ENCODE peak calls at places on chromosomes 6 and 20, in six cellular contexts. X, G, Y, B, L and U are unnamed samples. For H3K27me3, the result is how much of the 10 kb centered on the place peaks cover.

GRCh38 chr6:96926425-96926824 is 1.9 kb downstream of the KLHL32 start:
- DNase-seq in Y (no peak), L (no peak), G (no peak), X (no peak), B (peak), U (no peak)

GRCh38 chr6:163324326-163324927 is 90.1 kb upstream of the QKI start:
- DNase-seq in L (no peak), G (no peak), B (no peak), Y (no peak), X (no peak), U (no peak)

GRCh38 chr6:118963003-118963402 is 28.0 kb upstream of the MCM9 start:
- DNase-seq in X (no peak), L (no peak), Y (no peak), B (no peak), G (no peak), U (no peak)

GRCh38 chr6:3530515-3530914 is 73.7 kb upstream of the SLC22A23 start:
- DNase-seq in G (no peak), Y (no peak), B (no peak), L (no peak), X (no peak), U (no peak)

GRCh38 chr20:53408728-53409157 is 184.9 kb downstream of the ZNF217 start:
- DNase-seq in B (no peak), X (no peak), G (no peak), Y (no peak), L (no peak), U (no peak)

GRCh38 chr6:105380634-105381033 is 22.2 kb downstream of the PREP start:
- DNase-seq in B (no peak), L (no peak), Y (no peak), X (no peak), G (no peak), U (no peak)

GRCh38 chr20:35146299-35146921 is 726 bp downstream of the EDEM2 start:
- DNase-seq in G (no peak), Y (no peak), B (peak), L (peak), X (no peak), U (peak)

GRCh38 chr20:5222919-5223634 is 93.7 kb downstream of the PROKR2 start:
- DNase-seq in Y (peak), B (peak), G (peak), X (no peak), L (no peak), U (peak)

GRCh38 chr6:33958208-33958862 is 154.5 kb upstream of the MLN start:
- DNase-seq in G (no peak), B (peak), Y (no peak), X (no peak), L (peak), U (peak)

GRCh38 chr6:31782126-31782941 is 5.2 kb upstream of the VWA7 start:
- DNase-seq in X (no peak), Y (no peak), L (no peak), B (no peak), G (no peak), U (no peak)

GRCh38 chr6:87660226-87660886 is 41.7 kb downstream of the AKIRIN2 start:
- DNase-seq in X (no peak), L (no peak), B (no peak), G (no peak), Y (no peak), U (no peak)

GRCh38 chr20:50561379-50562078 is 51.3 kb downstream of the PTPN1 start:
- DNase-seq in L (no peak), G (no peak), Y (no peak), B (no peak), X (no peak), U (no peak)

GRCh38 chr6:43773050-43773956 is 3.3 kb downstream of the VEGFA start:
- DNase-seq in G (peak), B (peak), X (peak), L (peak), Y (peak), U (peak)

GRCh38 chr6:20542927-20543602 is 8.8 kb downstream of the CDKAL1 start:
- DNase-seq in Y (no peak), G (no peak), B (no peak), L (no peak), X (no peak), U (no peak)

GRCh38 chr6:42923656-42924055 is 5.6 kb upstream of the CNPY3 start:
- DNase-seq in L (no peak), G (no peak), B (peak), X (no peak), Y (no peak), U (no peak)

GRCh38 chr6:17413313-17413750 is 19.9 kb downstream of the CAP2 start:
- DNase-seq in G (no peak), B (no peak), Y (no peak), X (no peak), L (no peak), U (no peak)

GRCh38 chr6:154314084-154314483 is 42.5 kb downstream of the IPCEF1 start:
- DNase-seq in X (no peak), B (no peak), Y (no peak), L (no peak), G (no peak), U (no peak)
- H3K4me3 ChIP-seq in X (no peak), B (no peak), Y (no peak), L (no peak), G (no peak), U (no peak)

GRCh38 chr20:46272389-46273047 is 35.8 kb downstream of the CDH22 start:
- DNase-seq in B (no peak), Y (no peak), X (no peak), G (no peak), L (no peak), U (no peak)

GRCh38 chr20:46273701-46274100 is 34.6 kb downstream of the CDH22 start:
- DNase-seq in G (no peak), Y (no peak), L (no peak), B (no peak), X (peak), U (no peak)

GRCh38 chr20:46269372-46269771 is 38.9 kb downstream of the CDH22 start:
- DNase-seq in B (no peak), X (no peak), L (no peak), Y (no peak), G (no peak), U (no peak)

GRCh38 chr20:46268662-46269061 is 39.6 kb downstream of the CDH22 start:
- DNase-seq in X (no peak), Y (no peak), B (no peak), G (no peak), L (no peak), U (no peak)

DNA sequence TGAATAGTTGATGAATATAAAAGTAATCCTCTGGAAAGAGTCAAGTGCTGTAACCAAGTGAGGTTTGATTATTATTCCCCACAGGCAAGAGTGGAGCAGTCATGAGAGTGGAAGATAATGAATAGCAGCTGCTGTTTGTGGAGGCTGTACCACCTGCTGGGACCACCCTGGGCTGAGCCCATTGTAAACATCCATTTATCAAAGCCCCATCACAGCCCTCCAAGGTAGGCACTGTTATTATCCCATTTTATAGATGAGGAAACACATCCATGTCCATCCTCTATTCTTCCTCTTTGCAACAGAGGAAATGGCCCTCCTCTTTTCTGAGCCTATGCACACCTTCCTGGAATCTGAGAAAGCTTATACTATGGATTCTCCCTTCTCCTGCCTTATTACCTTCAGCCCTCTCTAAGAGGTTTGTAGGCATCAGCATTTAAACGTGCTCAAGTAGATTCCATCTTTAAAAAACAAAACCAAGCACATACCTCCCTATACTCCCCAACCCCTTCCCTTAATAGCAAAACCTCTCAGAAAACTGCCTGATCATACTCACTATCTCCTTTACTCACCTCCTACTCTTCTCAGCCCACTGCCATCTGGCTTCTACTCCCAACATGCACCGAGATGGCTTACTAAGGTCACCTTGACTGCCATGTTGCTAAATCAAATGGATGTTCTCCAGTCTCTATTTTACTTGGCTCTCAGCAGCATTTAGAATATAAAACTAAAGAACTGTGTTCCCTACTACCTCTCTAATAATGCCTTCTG is 37.1 kb downstream of the CDH22 start:
- DNase-seq in Y (no peak), L (no peak), X (no peak), B (no peak), G (no peak), U (no peak)
- H3K27me3 ChIP-seq in Y (under half), L (under half), X (under half), B (under half), G (half or more), U (under half)

GRCh38 chr6:45965787-45966186 is 49.9 kb downstream of the CLIC5 start:
- DNase-seq in B (no peak), X (no peak), G (no peak), Y (no peak), L (no peak), U (no peak)
- H3K4me3 ChIP-seq in B (no peak), X (no peak), G (no peak), Y (no peak), L (no peak), U (no peak)

DNA sequence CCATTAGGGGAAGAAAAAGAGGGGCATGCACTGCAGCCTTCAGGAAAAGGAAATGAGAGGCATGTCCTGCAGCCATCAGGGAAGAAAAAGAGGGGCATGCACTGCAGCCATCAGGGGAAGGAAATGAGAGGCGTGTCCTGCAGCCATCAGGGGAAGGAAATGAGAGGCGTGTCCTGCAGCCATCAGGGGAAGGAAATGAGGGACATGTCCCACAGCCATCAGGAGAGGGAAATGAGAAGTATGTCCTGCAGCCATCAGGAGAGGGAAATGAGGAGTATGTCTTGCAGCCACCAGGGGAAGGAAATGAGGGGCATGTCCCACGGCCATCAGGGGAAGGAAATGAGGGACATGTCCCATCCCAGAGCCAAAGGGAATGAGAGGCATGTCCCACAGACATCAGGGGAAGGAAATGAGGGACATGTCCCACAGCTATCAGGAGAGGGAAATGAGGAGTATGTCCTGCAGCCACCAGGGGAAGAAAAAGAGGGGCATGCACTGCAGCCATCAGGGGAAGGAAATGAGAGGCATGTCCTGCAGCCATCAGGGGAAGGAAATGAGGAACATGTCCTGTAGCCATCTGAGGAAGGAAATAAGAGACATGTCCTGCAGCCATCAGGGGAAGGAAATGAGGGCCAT is 52.0 kb downstream of the PSMB1 start:
- DNase-seq in L (no peak), B (no peak), Y (no peak), X (no peak), G (no peak), U (no peak)
- H3K27me3 ChIP-seq in L (under half), B (under half), Y (under half), X (under half), G (under half), U (under half)

GRCh38 chr6:167827062-167827587 is 414 bp downstream of the AFDN start:
- DNase-seq in B (peak), Y (no peak), X (no peak), L (peak), G (peak), U (peak)

GRCh38 chr6:167824591-167825041 is 2.1 kb upstream of the AFDN start:
- DNase-seq in Y (no peak), X (no peak), G (no peak), L (no peak), B (peak), U (no peak)

GRCh38 chr6:167826230-167827061 is at the start of gene AFDN:
- DNase-seq in L (peak), X (peak), Y (peak), B (peak), G (peak), U (peak)

GRCh38 chr6:167825759-167826229 is 917 bp upstream of the AFDN start:
- DNase-seq in B (peak), X (peak), L (peak), Y (peak), G (peak), U (no peak)

DNA sequence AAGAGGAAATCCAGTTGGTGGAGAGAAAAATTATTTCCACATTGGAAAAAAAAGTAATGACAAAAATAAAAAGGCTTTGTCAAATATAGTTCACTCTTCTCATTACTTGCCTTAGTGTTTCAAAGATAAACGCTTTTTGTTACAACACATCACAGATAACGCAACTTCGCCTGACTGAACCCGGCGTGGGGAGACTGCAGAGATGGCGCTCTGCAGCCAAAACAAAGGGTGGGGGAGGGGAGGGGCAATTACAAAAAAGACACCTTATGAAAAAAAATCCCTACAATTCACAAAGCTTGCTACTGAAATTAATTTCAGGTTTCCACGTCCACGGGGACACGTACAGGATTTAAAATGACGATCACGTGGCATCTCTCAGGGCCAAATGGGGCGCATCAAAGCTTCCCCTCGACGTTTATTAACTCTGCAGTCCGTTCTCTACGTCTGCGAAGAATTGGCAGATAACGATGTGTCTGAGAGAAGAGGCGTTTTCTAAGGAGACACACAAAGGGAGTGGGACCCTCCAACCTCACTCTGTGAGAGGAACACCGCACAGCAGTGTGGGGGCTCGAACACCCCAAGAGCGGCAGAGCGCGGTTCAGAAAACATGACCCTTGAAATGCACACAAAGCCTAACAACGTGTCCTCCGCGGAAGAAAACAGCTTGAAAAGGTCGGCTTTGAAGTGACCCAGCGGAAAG is 1.5 kb upstream of the AFDN start:
- DNase-seq in L (no peak), G (no peak), B (peak), X (no peak), Y (no peak), U (no peak)
- H3K4me3 ChIP-seq in L (peak), G (peak), B (peak), X (peak), Y (peak), U (no peak)

DNA sequence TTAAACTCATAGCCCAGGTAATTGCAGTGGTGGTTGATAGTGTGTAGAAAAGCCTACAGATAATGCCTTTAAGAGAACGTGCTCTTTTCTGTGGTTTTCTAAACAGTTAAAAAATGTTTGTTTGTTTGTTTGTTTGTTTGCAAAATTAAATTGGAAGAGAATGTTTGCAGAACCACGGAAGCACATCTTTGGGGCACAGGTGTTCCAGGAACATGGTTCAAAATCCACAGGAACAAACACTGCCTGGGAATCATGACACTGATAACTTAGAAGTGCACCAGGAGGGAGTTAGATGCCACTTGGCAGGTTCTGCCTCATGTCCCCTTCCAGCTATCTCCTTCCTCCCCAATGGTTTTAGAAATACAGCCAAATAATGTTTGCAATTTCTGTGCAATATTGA is 274.5 kb upstream of the FOXQ1 start:
- DNase-seq in B (no peak), X (no peak), L (no peak), G (no peak), Y (no peak), U (no peak)
- H3K27me3 ChIP-seq in B (under half), X (under half), L (under half), G (half or more), Y (under half), U (under half)

GRCh38 chr20:25865715-25866656 is 169.3 kb upstream of the ZNF337 start:
- DNase-seq in L (peak), Y (peak), B (peak), X (no peak), G (peak), U (peak)
- H3K4me3 ChIP-seq in L (peak), Y (no peak), B (no peak), X (peak), G (peak), U (peak)